ENCODE peak calls at places on chromosome 9, in five cellular contexts. M, X, W, E and H are unnamed samples.

GRCh38 chr9:137176302-137177182 is 4.7 kb upstream of the TMEM210 start:
- DNase-seq in X (peak; percentile 47), W (no peak), E (no peak), M (no peak), H (peak; percentile 63)

GRCh38 chr9:97632406-97632991 is 669 bp downstream of the TSTD2 start:
- DNase-seq in M (no peak), X (peak; percentile 86), E (no peak), W (peak; percentile 64), H (no peak)

GRCh38 chr9:4384750-4385149 is 84.9 kb upstream of the GLIS3 start:
- DNase-seq in E (no peak), X (no peak), M (no peak), W (no peak), H (no peak)

GRCh38 chr9:31100311-31100710 is 1284.1 kb upstream of the ACO1 start:
- DNase-seq in M (no peak), E (no peak), W (no peak), X (no peak), H (no peak)

GRCh38 chr9:107548298-107549142 is 59.0 kb upstream of the KLF4 start:
- DNase-seq in X (peak; percentile 96), E (peak; percentile 66), M (no peak), W (no peak), H (no peak)

GRCh38 chr9:133948571-133949485 is 43.3 kb downstream of the VAV2 start:
- DNase-seq in W (peak; percentile 56), X (no peak), M (no peak), E (no peak), H (no peak)

GRCh38 chr9:92179286-92180002 is 64.2 kb upstream of the SPTLC1 start:
- DNase-seq in W (no peak), E (no peak), X (no peak), M (no peak), H (no peak)

GRCh38 chr9:3986060-3986459 is 313.8 kb downstream of the GLIS3 start:
- DNase-seq in X (no peak), M (no peak), E (no peak), W (no peak), H (no peak)

GRCh38 chr9:93154293-93154903 is 20.3 kb upstream of the NINJ1 start:
- DNase-seq in E (no peak), M (no peak), W (no peak), X (peak; percentile 17), H (peak; percentile 58)

GRCh38 chr9:83978992-83979811 is 813 bp downstream of the HNRNPK start:
- DNase-seq in E (peak; percentile 69), X (peak; percentile 90), W (peak; percentile 93), M (peak; percentile 89), H (peak; percentile 76)

GRCh38 chr9:928363-929042 is 48.0 kb upstream of the DMRT3 start:
- DNase-seq in M (no peak), E (no peak), W (no peak), X (peak; percentile 1), H (peak; percentile 22)

GRCh38 chr9:8648271-8648670 is 848.7 kb upstream of the DMAC1 start:
- DNase-seq in E (no peak), X (peak; percentile 20), W (no peak), M (no peak), H (no peak)

GRCh38 chr9:112332977-112333638 is at the start of gene PTBP3:
- DNase-seq in W (peak; percentile 91), X (peak; percentile 81), M (peak; percentile 93), E (peak; percentile 52), H (peak; percentile 80)

GRCh38 chr9:82466616-82467251 is 478.2 kb downstream of the SPATA31D1 start:
- DNase-seq in X (peak; percentile 21), M (no peak), W (no peak), E (no peak), H (no peak)

GRCh38 chr9:112810696-112811490 is 60.3 kb downstream of the SNX30 start:
- DNase-seq in M (no peak), W (no peak), E (no peak), X (no peak), H (no peak)

GRCh38 chr9:115167175-115167574 is 49.2 kb upstream of the TNC start:
- DNase-seq in E (no peak), X (peak; percentile 67), W (no peak), M (no peak), H (no peak)

GRCh38 chr9:128150594-128151342 is 1.5 kb downstream of the LCN2 start:
- DNase-seq in X (no peak), M (no peak), W (peak; percentile 56), E (no peak), H (no peak)

GRCh38 chr9:123997665-123998277 is 13.8 kb upstream of the LHX2 start:
- DNase-seq in M (peak; percentile 75), X (peak; percentile 41), E (peak; percentile 16), W (peak; percentile 76), H (peak; percentile 73)

GRCh38 chr9:37732086-37732744 is 21.4 kb upstream of the TRMT10B start:
- DNase-seq in E (no peak), W (no peak), M (no peak), X (no peak), H (no peak)

GRCh38 chr9:133564451-133564850 is 29.9 kb downstream of the ADAMTSL2 start:
- DNase-seq in E (no peak), M (no peak), W (no peak), X (peak; percentile 30), H (no peak)

GRCh38 chr9:107213561-107214028 is 69.5 kb upstream of the RAD23B start:
- DNase-seq in W (no peak), E (no peak), X (peak; percentile 91), M (peak; percentile 15), H (peak; percentile 45)

GRCh38 chr9:75891277-75892167 is 1.0 kb downstream of the PCSK5 start:
- DNase-seq in X (peak; percentile 49), E (peak; percentile 33), M (no peak), W (peak; percentile 72), H (peak; percentile 22)

DNA sequence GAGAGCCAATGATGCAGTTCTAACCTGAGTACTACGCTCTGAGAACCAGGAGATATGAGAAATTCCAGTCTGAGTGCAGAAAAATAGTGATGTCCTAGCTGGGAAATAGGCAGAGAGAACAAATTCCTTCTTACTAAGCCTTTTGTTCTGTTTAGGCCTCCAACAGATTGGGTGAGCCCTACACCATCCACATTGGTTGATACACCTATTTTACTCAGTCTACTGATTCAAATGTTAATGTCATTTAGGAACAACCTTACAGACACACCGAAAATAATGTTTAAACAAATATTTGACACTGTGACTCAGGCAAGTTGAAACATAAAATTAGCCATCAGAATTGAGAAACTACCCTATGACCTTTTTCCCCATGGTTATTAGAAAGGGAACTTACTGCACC is 333.9 kb upstream of the IZUMO3 start:
- DNase-seq in M (no peak), W (no peak), X (no peak), E (no peak), H (no peak)
- TF ChIP-seq CTCF in M (no peak), W (no peak), X (no peak), E (no peak), H (no peak)

GRCh38 chr9:16828335-16829281 is 41.9 kb downstream of the BNC2 start:
- DNase-seq in X (peak; percentile 41), W (peak; percentile 60), E (peak; percentile 15), M (no peak), H (no peak)

GRCh38 chr9:16825971-16826370 is 44.5 kb downstream of the BNC2 start:
- DNase-seq in E (no peak), M (no peak), X (peak; percentile 57), W (no peak), H (no peak)

GRCh38 chr9:16825364-16825763 is 45.1 kb downstream of the BNC2 start:
- DNase-seq in M (no peak), X (peak; percentile 54), W (no peak), E (no peak), H (no peak)

GRCh38 chr9:16821344-16821743 is 49.1 kb downstream of the BNC2 start:
- DNase-seq in X (no peak), M (no peak), W (no peak), E (no peak), H (no peak)

GRCh38 chr9:16824545-16825041 is 45.9 kb downstream of the BNC2 start:
- DNase-seq in W (no peak), X (peak; percentile 54), E (no peak), M (no peak), H (no peak)
- TF ChIP-seq CTCF in W (no peak), X (no peak), E (no peak), M (peak; percentile 13), H (no peak)

GRCh38 chr9:79955300-79955699 is 383.5 kb downstream of the TLE4 start:
- DNase-seq in M (no peak), X (peak; percentile 6), E (no peak), W (no peak), H (no peak)
- TF ChIP-seq CTCF in M (peak; percentile 40), X (peak; percentile 43), E (no peak), W (peak; percentile 25), H (peak; percentile 25)

GRCh38 chr9:86274821-86275643 is 7.3 kb downstream of the ISCA1 start:
- DNase-seq in M (no peak), X (no peak), E (no peak), W (no peak), H (no peak)
- TF ChIP-seq CTCF in M (no peak), X (no peak), E (no peak), W (no peak), H (no peak)